ENCODE peak calls at places on chromosomes 16 and 17, in ten cellular contexts. R is head of caudate nucleus; G is astrocyte of the cerebellum; N is EL; F is stromal cell of bone marrow; V is HTR-8/SVneo; D is CD8-positive, alpha-beta memory T cell; H is anterior cingulate cortex; K is GOT3; U is amniotic stem cell. X is an unnamed sample.

GRCh38 chr16:10178079-10178478 is 4.1 kb downstream of the GRIN2A start:
- DNase-seq in K (no peak), N (peak; percentile 61), R (no peak), D (no peak), H (no peak), G (no peak), V (no peak), U (no peak), F (no peak), X (no peak)

GRCh38 chr17:43755389-43755875 is 3.2 kb downstream of the SOST start:
- DNase-seq in R (no peak), K (no peak), G (no peak), V (no peak), H (no peak), D (no peak), N (peak; percentile 31), U (no peak), F (no peak), X (no peak)

GRCh38 chr17:56979091-56979480 is 1.2 kb downstream of the SCPEP1 start:
- DNase-seq in U (no peak), N (no peak), H (no peak), F (no peak), K (no peak), R (no peak), G (no peak), D (no peak), V (no peak), X (no peak)

GRCh38 chr17:48753794-48754499 is 25.4 kb upstream of the HOXB13 start:
- DNase-seq in D (no peak), R (no peak), F (no peak), H (no peak), N (peak; percentile 66), U (no peak), G (no peak), V (peak; percentile 59), K (no peak), X (no peak)

GRCh38 chr17:73508057-73508930 is 136.0 kb downstream of the SDK2 start:
- DNase-seq in U (no peak), R (no peak), G (no peak), V (no peak), H (no peak), D (no peak), F (no peak), K (no peak), N (no peak), X (no peak)

GRCh38 chr17:77889866-77890760 is 68.4 kb upstream of the TNRC6C start:
- DNase-seq in D (no peak), G (no peak), H (no peak), R (no peak), U (no peak), F (no peak), V (no peak), K (no peak), N (no peak), X (no peak)

GRCh38 chr16:89495121-89495520 is 4.8 kb upstream of the ANKRD11 start:
- DNase-seq in U (no peak), R (no peak), D (no peak), K (no peak), F (peak; percentile 78), N (peak; percentile 57), H (no peak), V (no peak), G (no peak), X (no peak)

GRCh38 chr16:66224186-66224585 is 142.3 kb upstream of the CDH5 start:
- DNase-seq in D (no peak), V (no peak), U (no peak), G (no peak), F (no peak), R (no peak), N (no peak), K (no peak), H (no peak), X (no peak)

GRCh38 chr16:67833035-67833417 is 9.1 kb upstream of the THAP11 start:
- DNase-seq in G (no peak), N (peak; percentile 84), D (no peak), K (no peak), H (no peak), F (peak; percentile 53), V (no peak), R (no peak), U (peak; percentile 57), X (no peak)

GRCh38 chr17:59839646-59840328 is 53.0 kb downstream of the TUBD1 start:
- DNase-seq in U (no peak), H (no peak), R (no peak), K (no peak), D (no peak), N (no peak), F (no peak), V (no peak), G (no peak), X (no peak)

GRCh38 chr17:20922128-20922670 is 120.6 kb downstream of the USP22 start:
- DNase-seq in G (no peak), F (peak; percentile 33), V (no peak), R (no peak), H (no peak), K (no peak), D (no peak), U (no peak), N (peak; percentile 52), X (no peak)

GRCh38 chr17:49783051-49783715 is 5.3 kb upstream of the KAT7 start:
- DNase-seq in G (no peak), F (no peak), H (no peak), D (no peak), N (no peak), U (no peak), K (no peak), V (no peak), R (no peak), X (no peak)

GRCh38 chr17:35768796-35769195 is 8.1 kb downstream of the C17orf50 start:
- DNase-seq in H (no peak), R (no peak), F (no peak), K (no peak), V (no peak), N (no peak), D (no peak), G (no peak), U (no peak), X (no peak)

GRCh38 chr16:87278191-87279093 is 38.8 kb downstream of the C16orf95 start:
- DNase-seq in R (peak; percentile 71), G (peak; percentile 64), U (peak; percentile 50), V (peak; percentile 93), F (peak; percentile 61), D (peak; percentile 3), H (peak; percentile 56), N (peak; percentile 66), K (peak; percentile 42), X (no peak)

GRCh38 chr17:74241434-74241833 is 28.1 kb downstream of the TTYH2 start:
- DNase-seq in H (no peak), R (no peak), N (no peak), G (no peak), V (no peak), K (no peak), D (no peak), F (no peak), U (no peak), X (no peak)

GRCh38 chr17:17391575-17392370 is 85.0 kb upstream of the MED9 start:
- DNase-seq in R (no peak), G (no peak), F (no peak), V (no peak), K (no peak), U (no peak), H (no peak), N (no peak), D (peak; percentile 77), X (no peak)

GRCh38 chr17:80894726-80895125 is 96.9 kb upstream of the CHMP6 start:
- DNase-seq in N (no peak), V (no peak), R (no peak), U (no peak), D (no peak), H (no peak), K (no peak), G (no peak), F (no peak), X (no peak)

GRCh38 chr16:2842340-2843000 is 12.4 kb downstream of the ZG16B start:
- DNase-seq in D (peak; percentile 63), K (no peak), U (no peak), H (no peak), V (no peak), N (no peak), G (no peak), R (peak; percentile 21), F (no peak), X (no peak)

X was measured in ascending aorta.